ENCODE peak calls at places on chromosomes 6 and 20, in seven cellular contexts. One of them, this sample, is unnamed.

GRCh38 chr20:2292711-2293110 is 3.1 kb upstream of the TGM3 start:
- DNase-seq in NCI-H2171 treated with DMSO at 0.1 percent for 48 hours: no peak
- DNase-seq in ACHN: no peak
- DNase-seq in NCI-H524: no peak
- DNase-seq in myocyte: peak
- DNase-seq in omental fat pad: no peak
- DNase-seq in T follicular helper cell: no peak
- DNase-seq in this sample: no peak

GRCh38 chr6:104201557-104201956 is 658.2 kb downstream of the HACE1 start:
- DNase-seq in myocyte: no peak
- DNase-seq in ACHN: no peak
- DNase-seq in T follicular helper cell: no peak
- DNase-seq in NCI-H2171 treated with DMSO at 0.1 percent for 48 hours: no peak
- DNase-seq in NCI-H524: no peak
- DNase-seq in omental fat pad: no peak
- DNase-seq in this sample: no peak

GRCh38 chr20:44734938-44735337 is 10.7 kb upstream of the KCNK15 start:
- DNase-seq in T follicular helper cell: no peak
- DNase-seq in NCI-H524: no peak
- DNase-seq in myocyte: peak
- DNase-seq in NCI-H2171 treated with DMSO at 0.1 percent for 48 hours: no peak
- DNase-seq in ACHN: peak
- DNase-seq in omental fat pad: no peak
- DNase-seq in this sample: no peak

GRCh38 chr20:1266167-1266973 is at the start of gene SNPH:
- DNase-seq in ACHN: peak
- DNase-seq in NCI-H2171 treated with DMSO at 0.1 percent for 48 hours: peak
- DNase-seq in omental fat pad: no peak
- DNase-seq in T follicular helper cell: peak
- DNase-seq in myocyte: peak
- DNase-seq in NCI-H524: peak
- DNase-seq in this sample: peak

GRCh38 chr6:133240511-133241087 is 558 bp upstream of the EYA4 start:
- DNase-seq in NCI-H2171 treated with DMSO at 0.1 percent for 48 hours: no peak
- DNase-seq in omental fat pad: no peak
- DNase-seq in NCI-H524: no peak
- DNase-seq in myocyte: peak
- DNase-seq in ACHN: no peak
- DNase-seq in T follicular helper cell: no peak
- DNase-seq in this sample: no peak

GRCh38 chr20:10134176-10134575 is 84.5 kb upstream of the SNAP25 start:
- DNase-seq in omental fat pad: no peak
- DNase-seq in NCI-H2171 treated with DMSO at 0.1 percent for 48 hours: peak
- DNase-seq in myocyte: no peak
- DNase-seq in T follicular helper cell: no peak
- DNase-seq in NCI-H524: no peak
- DNase-seq in ACHN: no peak
- DNase-seq in this sample: no peak

GRCh38 chr20:63814833-63815612 is 16.0 kb downstream of the ZBTB46 start:
- DNase-seq in NCI-H524: no peak
- DNase-seq in omental fat pad: no peak
- DNase-seq in ACHN: no peak
- DNase-seq in myocyte: no peak
- DNase-seq in NCI-H2171 treated with DMSO at 0.1 percent for 48 hours: no peak
- DNase-seq in T follicular helper cell: no peak
- DNase-seq in this sample: no peak

GRCh38 chr6:15398657-15399287 is 152.9 kb downstream of the JARID2 start:
- DNase-seq in ACHN: no peak
- DNase-seq in T follicular helper cell: no peak
- DNase-seq in NCI-H2171 treated with DMSO at 0.1 percent for 48 hours: no peak
- DNase-seq in myocyte: no peak
- DNase-seq in omental fat pad: no peak
- DNase-seq in NCI-H524: no peak
- DNase-seq in this sample: no peak

GRCh38 chr20:5127204-5127858 is 523 bp downstream of the CDS2 start:
- DNase-seq in myocyte: peak
- DNase-seq in T follicular helper cell: peak
- DNase-seq in NCI-H2171 treated with DMSO at 0.1 percent for 48 hours: peak
- DNase-seq in ACHN: peak
- DNase-seq in omental fat pad: no peak
- DNase-seq in NCI-H524: peak
- DNase-seq in this sample: no peak

GRCh38 chr6:85864453-85865401 is 222.0 kb upstream of the SYNCRIP start:
- DNase-seq in NCI-H2171 treated with DMSO at 0.1 percent for 48 hours: no peak
- DNase-seq in NCI-H524: no peak
- DNase-seq in T follicular helper cell: no peak
- DNase-seq in myocyte: peak
- DNase-seq in omental fat pad: no peak
- DNase-seq in ACHN: no peak
- DNase-seq in this sample: no peak

GRCh38 chr20:18705490-18705889 is 108.1 kb upstream of the SCP2D1 start:
- DNase-seq in omental fat pad: no peak
- DNase-seq in T follicular helper cell: no peak
- DNase-seq in myocyte: peak
- DNase-seq in NCI-H524: no peak
- DNase-seq in ACHN: peak
- DNase-seq in NCI-H2171 treated with DMSO at 0.1 percent for 48 hours: no peak
- DNase-seq in this sample: no peak

GRCh38 chr20:10609726-10610125 is 64.1 kb downstream of the JAG1 start:
- DNase-seq in myocyte: peak
- DNase-seq in ACHN: no peak
- DNase-seq in NCI-H2171 treated with DMSO at 0.1 percent for 48 hours: no peak
- DNase-seq in NCI-H524: no peak
- DNase-seq in omental fat pad: no peak
- DNase-seq in T follicular helper cell: no peak
- DNase-seq in this sample: no peak

GRCh38 chr20:36483919-36484808 is 57.2 kb upstream of the MYL9 start:
- DNase-seq in NCI-H524: no peak
- DNase-seq in ACHN: no peak
- DNase-seq in NCI-H2171 treated with DMSO at 0.1 percent for 48 hours: no peak
- DNase-seq in omental fat pad: no peak
- DNase-seq in myocyte: no peak
- DNase-seq in T follicular helper cell: no peak
- DNase-seq in this sample: no peak

GRCh38 chr6:33587529-33588215 is 7.6 kb upstream of the BAK1 start:
- DNase-seq in ACHN: no peak
- DNase-seq in T follicular helper cell: no peak
- DNase-seq in NCI-H2171 treated with DMSO at 0.1 percent for 48 hours: no peak
- DNase-seq in omental fat pad: no peak
- DNase-seq in myocyte: no peak
- DNase-seq in NCI-H524: no peak
- DNase-seq in this sample: no peak

GRCh38 chr6:118908441-118908840 is 14.5 kb downstream of the ASF1A start:
- DNase-seq in T follicular helper cell: no peak
- DNase-seq in myocyte: no peak
- DNase-seq in NCI-H2171 treated with DMSO at 0.1 percent for 48 hours: no peak
- DNase-seq in omental fat pad: no peak
- DNase-seq in NCI-H524: no peak
- DNase-seq in ACHN: peak
- DNase-seq in this sample: no peak

GRCh38 chr20:1819311-1820136 is 75.7 kb upstream of the SIRPA start:
- DNase-seq in NCI-H524: no peak
- DNase-seq in myocyte: no peak
- DNase-seq in NCI-H2171 treated with DMSO at 0.1 percent for 48 hours: no peak
- DNase-seq in ACHN: no peak
- DNase-seq in omental fat pad: no peak
- DNase-seq in T follicular helper cell: no peak
- DNase-seq in this sample: no peak

GRCh38 chr6:11370191-11371018 is 137.9 kb upstream of the NEDD9 start:
- DNase-seq in NCI-H524: no peak
- DNase-seq in T follicular helper cell: no peak
- DNase-seq in myocyte: no peak
- DNase-seq in omental fat pad: no peak
- DNase-seq in ACHN: no peak
- DNase-seq in NCI-H2171 treated with DMSO at 0.1 percent for 48 hours: no peak
- DNase-seq in this sample: no peak

GRCh38 chr6:168376120-168376519 is 56.5 kb upstream of the DACT2 start:
- DNase-seq in ACHN: no peak
- DNase-seq in myocyte: no peak
- DNase-seq in omental fat pad: no peak
- DNase-seq in NCI-H2171 treated with DMSO at 0.1 percent for 48 hours: no peak
- DNase-seq in NCI-H524: no peak
- DNase-seq in T follicular helper cell: no peak
- DNase-seq in this sample: no peak

GRCh38 chr6:55469829-55470438 is 109.1 kb downstream of the HMGCLL1 start:
- DNase-seq in NCI-H524: no peak
- DNase-seq in T follicular helper cell: no peak
- DNase-seq in ACHN: no peak
- DNase-seq in omental fat pad: no peak
- DNase-seq in myocyte: peak
- DNase-seq in NCI-H2171 treated with DMSO at 0.1 percent for 48 hours: no peak
- DNase-seq in this sample: no peak

GRCh38 chr6:142773859-142774258 is 171.1 kb downstream of the HIVEP2 start:
- DNase-seq in T follicular helper cell: peak
- DNase-seq in NCI-H524: no peak
- DNase-seq in NCI-H2171 treated with DMSO at 0.1 percent for 48 hours: no peak
- DNase-seq in omental fat pad: no peak
- DNase-seq in myocyte: no peak
- DNase-seq in ACHN: no peak
- DNase-seq in this sample: no peak

GRCh38 chr6:129575378-129576118 is 134.4 kb downstream of the ARHGAP18 start:
- DNase-seq in ACHN: peak
- DNase-seq in omental fat pad: no peak
- DNase-seq in NCI-H524: peak
- DNase-seq in NCI-H2171 treated with DMSO at 0.1 percent for 48 hours: peak
- DNase-seq in myocyte: peak
- DNase-seq in T follicular helper cell: no peak
- DNase-seq in this sample: no peak

GRCh38 chr6:116283191-116283590 is 3.5 kb upstream of the TSPYL1 start:
- DNase-seq in T follicular helper cell: no peak
- DNase-seq in ACHN: no peak
- DNase-seq in NCI-H2171 treated with DMSO at 0.1 percent for 48 hours: no peak
- DNase-seq in NCI-H524: no peak
- DNase-seq in omental fat pad: no peak
- DNase-seq in myocyte: no peak
- DNase-seq in this sample: no peak

GRCh38 chr6:35214869-35215664 is 1.3 kb downstream of the SCUBE3 start:
- DNase-seq in NCI-H524: no peak
- DNase-seq in myocyte: no peak
- DNase-seq in T follicular helper cell: no peak
- DNase-seq in NCI-H2171 treated with DMSO at 0.1 percent for 48 hours: no peak
- DNase-seq in omental fat pad: no peak
- DNase-seq in ACHN: no peak
- DNase-seq in this sample: no peak

GRCh38 chr20:1782181-1782580 is 113.0 kb upstream of the SIRPA start:
- DNase-seq in myocyte: peak
- DNase-seq in omental fat pad: no peak
- DNase-seq in T follicular helper cell: no peak
- DNase-seq in NCI-H2171 treated with DMSO at 0.1 percent for 48 hours: no peak
- DNase-seq in NCI-H524: no peak
- DNase-seq in ACHN: no peak
- DNase-seq in this sample: no peak

GRCh38 chr6:160358225-160359119 is 10.3 kb downstream of the SLC22A3 start:
- DNase-seq in T follicular helper cell: no peak
- DNase-seq in myocyte: no peak
- DNase-seq in ACHN: no peak
- DNase-seq in omental fat pad: no peak
- DNase-seq in NCI-H524: no peak
- DNase-seq in NCI-H2171 treated with DMSO at 0.1 percent for 48 hours: no peak
- DNase-seq in this sample: no peak